ENCODE peak calls at places on chromosome 15, in five cellular contexts. Z is GM12878, O is endothelial cell of umbilical vein, P is fibroblast of lung, C is adrenal gland. W is an unnamed sample.
A peak's percentile ranks its signal among the peaks of the same experiment; 100 is the strongest.

GRCh38 chr15:78682013-78682651 is 41.1 kb upstream of the CHRNB4 start:
- DNase-seq in Z (no peak), O (no peak), P (no peak), C (no peak), W (no peak)

GRCh38 chr15:56653082-56653481 is 80.2 kb downstream of the ZNF280D start:
- DNase-seq in Z (no peak), O (no peak), P (no peak), C (no peak), W (no peak)

GRCh38 chr15:57263520-57263919 is 112.8 kb upstream of the CGNL1 start:
- DNase-seq in Z (no peak), O (no peak), P (no peak), C (no peak), W (no peak)

GRCh38 chr15:59723686-59724336 is 34.7 kb upstream of the BNIP2 start:
- DNase-seq in Z (no peak), O (no peak), P (no peak), C (no peak), W (no peak)

GRCh38 chr15:92117301-92117731 is 263.8 kb downstream of the SLCO3A1 start:
- DNase-seq in Z (no peak), O (no peak), P (peak; percentile 47), C (peak; percentile 45), W (no peak)

GRCh38 chr15:77358545-77359240 is 61.2 kb downstream of the PEAK1 start:
- DNase-seq in Z (no peak), O (no peak), P (no peak), C (no peak), W (no peak)

GRCh38 chr15:50176869-50177268 is 5.1 kb upstream of the SLC27A2 start:
- DNase-seq in Z (no peak), O (no peak), P (no peak), C (no peak), W (no peak)

GRCh38 chr15:25477816-25478215 is 39.0 kb upstream of the UBE3A start:
- DNase-seq in Z (no peak), O (no peak), P (no peak), C (no peak), W (no peak)

GRCh38 chr15:25849431-25849921 is 13.7 kb downstream of the ATP10A start:
- DNase-seq in Z (no peak), O (no peak), P (peak; percentile 81), C (peak; percentile 30), W (peak; percentile 60)

GRCh38 chr15:98745179-98745578 is 96.8 kb downstream of the IGF1R start:
- DNase-seq in Z (no peak), O (no peak), P (no peak), C (no peak), W (no peak)

GRCh38 chr15:70035051-70035718 is 62.5 kb downstream of the TLE3 start:
- DNase-seq in Z (no peak), O (no peak), P (no peak), C (no peak), W (no peak)

GRCh38 chr15:77039817-77040216 is 31.1 kb downstream of the TSPAN3 start:
- DNase-seq in Z (no peak), O (no peak), P (no peak), C (no peak), W (no peak)

GRCh38 chr15:62591842-62592838 is 427.1 kb upstream of the C2CD4B start:
- DNase-seq in Z (no peak), O (no peak), P (no peak), C (no peak), W (no peak)

GRCh38 chr15:88878720-88879184 is 16.6 kb downstream of the HAPLN3 start:
- DNase-seq in Z (no peak), O (peak; percentile 39), P (peak; percentile 43), C (peak; percentile 65), W (no peak)

GRCh38 chr15:31311735-31312134 is 14.9 kb upstream of the KLF13 start:
- DNase-seq in Z (no peak), O (no peak), P (no peak), C (no peak), W (no peak)

GRCh38 chr15:67927501-67928156 is 87.8 kb upstream of the RNU6-1 start:
- DNase-seq in Z (no peak), O (no peak), P (peak; percentile 88), C (peak; percentile 60), W (peak; percentile 84)
- H3K4me1 ChIP-seq in Z (no peaks in the 10 kb centered on the region), O (peaks cover 2% of the 10 kb centered on the region), P (no peaks in the 10 kb centered on the region), C (no peaks in the 10 kb centered on the region), W (no peaks in the 10 kb centered on the region)

GRCh38 chr15:40450047-40450446 is 9.3 kb downstream of the BAHD1 start:
- DNase-seq in Z (no peak), O (no peak), P (no peak), C (no peak), W (no peak)

GRCh38 chr15:40451497-40452158 is 10.9 kb downstream of the BAHD1 start:
- DNase-seq in Z (no peak), O (no peak), P (no peak), C (no peak), W (no peak)

GRCh38 chr15:40454904-40455391 is 14.2 kb downstream of the BAHD1 start:
- DNase-seq in Z (no peak), O (no peak), P (peak; percentile 38), C (peak; percentile 63), W (no peak)

GRCh38 chr15:40449275-40449674 is 8.5 kb downstream of the BAHD1 start:
- DNase-seq in Z (no peak), O (no peak), P (no peak), C (no peak), W (no peak)

GRCh38 chr15:40452296-40453090 is 11.7 kb downstream of the BAHD1 start:
- DNase-seq in Z (no peak), O (no peak), P (no peak), C (no peak), W (peak; percentile 13)
- H3K27ac ChIP-seq in Z (peak overlapping the region; percentile 5), O (no peak overlapping the region), P (no peak overlapping the region), C (no peak overlapping the region), W (no peak overlapping the region)

DNA sequence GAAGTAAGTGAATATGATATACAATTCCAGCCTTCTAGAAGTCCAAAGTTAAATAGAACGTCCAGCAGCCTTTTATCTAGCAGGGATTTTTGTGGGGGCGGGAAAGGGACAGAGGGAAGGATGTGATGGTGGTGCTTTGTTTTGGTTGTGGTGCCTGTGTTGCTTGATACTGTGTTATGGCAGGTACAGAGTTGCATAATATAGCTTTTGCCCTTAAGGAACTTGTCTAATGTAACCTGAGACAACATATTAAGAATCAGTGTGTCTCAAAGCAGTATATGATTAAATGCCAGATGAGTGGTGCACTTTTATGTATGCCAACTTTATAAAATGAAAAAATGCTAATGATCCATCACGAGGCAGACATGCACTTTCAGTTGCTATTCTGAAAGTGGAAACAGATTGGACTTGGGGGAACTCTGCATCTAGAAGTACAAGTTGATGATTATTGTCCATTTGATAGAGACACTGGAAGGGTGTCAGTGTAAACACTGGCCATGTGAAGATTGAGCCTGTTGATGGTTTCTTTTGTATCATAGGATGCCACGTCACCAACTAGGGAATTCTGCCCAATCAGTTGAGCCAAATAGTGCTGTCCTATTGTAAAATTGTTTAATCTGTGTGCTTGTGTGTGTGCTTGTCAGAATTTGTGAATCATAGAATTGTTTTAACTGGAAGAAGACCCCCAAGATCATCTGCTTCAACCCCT is 23.0 kb downstream of the NEO1 start:
- DNase-seq in Z (no peak), O (no peak), P (no peak), C (no peak), W (no peak)
- H3K4me1 ChIP-seq in Z (no peaks in the 10 kb centered on the region), O (no peaks in the 10 kb centered on the region), P (no peaks in the 10 kb centered on the region), C (peaks cover 14% of the 10 kb centered on the region), W (peaks cover 10% of the 10 kb centered on the region)

GRCh38 chr15:65058394-65059368 is 9.1 kb downstream of the RASL12 start:
- DNase-seq in Z (no peak), O (no peak), P (no peak), C (no peak), W (peak; percentile 40)
- H3K27ac ChIP-seq in Z (no peak overlapping the region), O (no peak overlapping the region), P (no peak overlapping the region), C (no peak overlapping the region), W (no peak overlapping the region)

DNA sequence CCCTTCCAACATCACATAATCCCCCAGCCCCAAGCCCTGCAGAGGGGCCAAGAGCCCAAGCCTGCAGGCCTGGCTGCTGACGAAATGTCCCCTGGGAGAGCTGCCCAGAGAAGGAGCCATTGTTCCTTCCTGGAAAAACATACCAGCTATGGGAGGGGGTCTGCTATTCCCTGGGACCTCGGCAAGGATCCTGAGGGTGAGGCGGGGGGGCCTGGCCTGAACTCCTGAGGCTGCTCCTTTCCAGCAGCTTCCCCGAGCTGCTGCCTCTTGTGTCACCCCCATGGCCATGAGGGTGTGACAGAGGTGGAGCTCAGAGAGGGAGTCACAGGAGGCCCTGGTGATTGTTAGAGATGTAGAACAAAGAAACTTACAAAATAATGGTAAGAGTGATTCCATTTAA is 12.9 kb downstream of the LOXL1 start:
- DNase-seq in Z (no peak), O (no peak), P (no peak), C (no peak), W (no peak)
- H3K4me1 ChIP-seq in Z (no peaks in the 10 kb centered on the region), O (peaks cover 18% of the 10 kb centered on the region), P (peaks cover 22% of the 10 kb centered on the region), C (peaks cover 18% of the 10 kb centered on the region), W (peaks cover 32% of the 10 kb centered on the region)

GRCh38 chr15:38490231-38490630 is 36.3 kb downstream of the FAM98B start:
- DNase-seq in Z (no peak), O (peak; percentile 49), P (peak; percentile 6), C (no peak), W (no peak)
- H3K27ac ChIP-seq in Z (no peak overlapping the region), O (no peak overlapping the region), P (no peak overlapping the region), C (no peak overlapping the region), W (no peak overlapping the region)

DNA sequence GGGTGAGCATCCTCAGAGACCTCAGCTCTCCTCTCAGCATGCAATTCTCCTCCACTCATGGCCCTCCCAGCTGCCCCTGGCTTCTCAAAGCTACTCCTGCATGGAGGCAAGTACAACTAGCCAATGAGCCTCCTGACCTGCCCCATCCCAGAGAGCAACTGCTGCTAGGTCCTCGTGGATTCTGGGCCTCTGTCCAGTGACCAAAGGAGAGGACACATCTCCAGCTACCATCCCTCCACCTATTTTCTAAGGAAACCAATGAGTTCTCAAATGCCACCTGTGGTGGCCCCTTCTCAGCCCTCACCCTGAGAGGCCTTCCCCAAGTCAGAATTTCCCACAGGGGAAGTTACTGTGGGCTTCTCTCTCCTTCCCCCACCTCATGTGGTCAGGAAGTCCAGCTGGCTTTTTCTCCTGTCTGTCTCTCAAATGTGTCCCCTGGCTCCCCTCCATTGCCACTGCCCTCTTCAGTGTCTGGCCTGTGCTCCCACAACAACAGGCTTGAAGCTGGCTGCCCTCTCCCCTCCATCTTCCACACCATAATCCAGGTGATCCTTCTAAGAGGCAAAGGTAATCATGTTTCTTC is 43.0 kb downstream of the LIPC start:
- DNase-seq in Z (no peak), O (no peak), P (no peak), C (no peak), W (no peak)
- H3K4me1 ChIP-seq in Z (peaks cover 43% of the 10 kb centered on the region), O (peaks cover 30% of the 10 kb centered on the region), P (peaks cover 15% of the 10 kb centered on the region), C (no peaks in the 10 kb centered on the region), W (peaks cover 65% of the 10 kb centered on the region)

W was measured in heart left ventricle.